ENCODE peak calls at places on chromosomes 4 and X, in ten cellular contexts. One of them, this sample, is unnamed.

GRCh38 chr4:150080335-150080734 is 2.1 kb downstream of the DCLK2 start:
- DNase-seq in NCI-H1417: peak
- DNase-seq in HEK293T: no peak
- DNase-seq in AML-193: no peak
- DNase-seq in Right ventricle myocardium superior: no peak
- DNase-seq in mucosa of descending colon: no peak
- DNase-seq in stimulated activated CD8-positive, alpha-beta memory T cell treated with anti-CD3 and anti-CD28 coated beads, Interleukin-12 subunit alpha, Interleukin-12 subunit beta, amount 100 ng/mL, for 4 hours: no peak
- DNase-seq in astrocyte: no peak
- DNase-seq in iris pigment epithelial cell: no peak
- DNase-seq in NCI-H82: no peak
- DNase-seq in this sample: no peak

GRCh38 chr4:184575306-184575705 is 73.9 kb downstream of the CASP3 start:
- DNase-seq in NCI-H1417: no peak
- DNase-seq in HEK293T: no peak
- DNase-seq in AML-193: no peak
- DNase-seq in Right ventricle myocardium superior: no peak
- DNase-seq in mucosa of descending colon: no peak
- DNase-seq in stimulated activated CD8-positive, alpha-beta memory T cell treated with anti-CD3 and anti-CD28 coated beads, Interleukin-12 subunit alpha, Interleukin-12 subunit beta, amount 100 ng/mL, for 4 hours: no peak
- DNase-seq in astrocyte: no peak
- DNase-seq in iris pigment epithelial cell: no peak
- DNase-seq in NCI-H82: no peak
- DNase-seq in this sample: no peak

GRCh38 chr4:136664988-136665387 is 867.3 kb downstream of the PCDH18 start:
- DNase-seq in NCI-H1417: no peak
- DNase-seq in HEK293T: no peak
- DNase-seq in AML-193: no peak
- DNase-seq in Right ventricle myocardium superior: no peak
- DNase-seq in mucosa of descending colon: no peak
- DNase-seq in stimulated activated CD8-positive, alpha-beta memory T cell treated with anti-CD3 and anti-CD28 coated beads, Interleukin-12 subunit alpha, Interleukin-12 subunit beta, amount 100 ng/mL, for 4 hours: no peak
- DNase-seq in astrocyte: no peak
- DNase-seq in iris pigment epithelial cell: peak
- DNase-seq in NCI-H82: no peak
- DNase-seq in this sample: no peak

GRCh38 chr4:8642651-8643321 is 50.2 kb downstream of the CPZ start:
- DNase-seq in NCI-H1417: no peak
- DNase-seq in HEK293T: no peak
- DNase-seq in AML-193: no peak
- DNase-seq in Right ventricle myocardium superior: no peak
- DNase-seq in mucosa of descending colon: no peak
- DNase-seq in stimulated activated CD8-positive, alpha-beta memory T cell treated with anti-CD3 and anti-CD28 coated beads, Interleukin-12 subunit alpha, Interleukin-12 subunit beta, amount 100 ng/mL, for 4 hours: no peak
- DNase-seq in astrocyte: no peak
- DNase-seq in iris pigment epithelial cell: no peak
- DNase-seq in NCI-H82: no peak
- DNase-seq in this sample: no peak

GRCh38 chr4:931194-931959 is 739 bp downstream of the GAK start:
- DNase-seq in NCI-H1417: no peak
- DNase-seq in HEK293T: no peak
- DNase-seq in AML-193: no peak
- DNase-seq in Right ventricle myocardium superior: no peak
- DNase-seq in mucosa of descending colon: peak
- DNase-seq in stimulated activated CD8-positive, alpha-beta memory T cell treated with anti-CD3 and anti-CD28 coated beads, Interleukin-12 subunit alpha, Interleukin-12 subunit beta, amount 100 ng/mL, for 4 hours: no peak
- DNase-seq in astrocyte: peak
- DNase-seq in iris pigment epithelial cell: peak
- DNase-seq in NCI-H82: peak
- DNase-seq in this sample: no peak

GRCh38 chr4:110357521-110357920 is 118.4 kb upstream of the ENPEP start:
- DNase-seq in NCI-H1417: no peak
- DNase-seq in HEK293T: no peak
- DNase-seq in AML-193: no peak
- DNase-seq in Right ventricle myocardium superior: no peak
- DNase-seq in mucosa of descending colon: no peak
- DNase-seq in stimulated activated CD8-positive, alpha-beta memory T cell treated with anti-CD3 and anti-CD28 coated beads, Interleukin-12 subunit alpha, Interleukin-12 subunit beta, amount 100 ng/mL, for 4 hours: no peak
- DNase-seq in astrocyte: no peak
- DNase-seq in iris pigment epithelial cell: no peak
- DNase-seq in NCI-H82: no peak
- DNase-seq in this sample: no peak

GRCh38 chr4:47419296-47419695 is 44.2 kb downstream of the COMMD8 start:
- DNase-seq in NCI-H1417: no peak
- DNase-seq in HEK293T: no peak
- DNase-seq in AML-193: no peak
- DNase-seq in Right ventricle myocardium superior: no peak
- DNase-seq in mucosa of descending colon: no peak
- DNase-seq in stimulated activated CD8-positive, alpha-beta memory T cell treated with anti-CD3 and anti-CD28 coated beads, Interleukin-12 subunit alpha, Interleukin-12 subunit beta, amount 100 ng/mL, for 4 hours: no peak
- DNase-seq in astrocyte: no peak
- DNase-seq in iris pigment epithelial cell: no peak
- DNase-seq in NCI-H82: no peak
- DNase-seq in this sample: no peak

GRCh38 chrX:3651272-3651671 is 62.2 kb downstream of the PRKX start:
- DNase-seq in NCI-H1417: peak
- DNase-seq in HEK293T: no peak
- DNase-seq in AML-193: peak
- DNase-seq in Right ventricle myocardium superior: no peak
- DNase-seq in mucosa of descending colon: peak
- DNase-seq in stimulated activated CD8-positive, alpha-beta memory T cell treated with anti-CD3 and anti-CD28 coated beads, Interleukin-12 subunit alpha, Interleukin-12 subunit beta, amount 100 ng/mL, for 4 hours: no peak
- DNase-seq in astrocyte: no peak
- DNase-seq in iris pigment epithelial cell: peak
- DNase-seq in NCI-H82: peak
- DNase-seq in this sample: no peak

GRCh38 chr4:140308366-140309123 is 64.9 kb upstream of the SCOC start:
- DNase-seq in NCI-H1417: no peak
- DNase-seq in HEK293T: no peak
- DNase-seq in AML-193: no peak
- DNase-seq in Right ventricle myocardium superior: peak
- DNase-seq in mucosa of descending colon: peak
- DNase-seq in stimulated activated CD8-positive, alpha-beta memory T cell treated with anti-CD3 and anti-CD28 coated beads, Interleukin-12 subunit alpha, Interleukin-12 subunit beta, amount 100 ng/mL, for 4 hours: no peak
- DNase-seq in astrocyte: peak
- DNase-seq in iris pigment epithelial cell: peak
- DNase-seq in NCI-H82: no peak
- DNase-seq in this sample: no peak

GRCh38 chrX:41475166-41475565 is 28.0 kb downstream of the NYX start:
- DNase-seq in NCI-H1417: no peak
- DNase-seq in HEK293T: no peak
- DNase-seq in AML-193: no peak
- DNase-seq in Right ventricle myocardium superior: no peak
- DNase-seq in mucosa of descending colon: no peak
- DNase-seq in stimulated activated CD8-positive, alpha-beta memory T cell treated with anti-CD3 and anti-CD28 coated beads, Interleukin-12 subunit alpha, Interleukin-12 subunit beta, amount 100 ng/mL, for 4 hours: no peak
- DNase-seq in astrocyte: no peak
- DNase-seq in iris pigment epithelial cell: no peak
- DNase-seq in NCI-H82: no peak
- DNase-seq in this sample: no peak

GRCh38 chrX:97401154-97401553 is 517.4 kb downstream of the RPA4 start:
- DNase-seq in NCI-H1417: no peak
- DNase-seq in HEK293T: no peak
- DNase-seq in AML-193: no peak
- DNase-seq in Right ventricle myocardium superior: no peak
- DNase-seq in mucosa of descending colon: no peak
- DNase-seq in stimulated activated CD8-positive, alpha-beta memory T cell treated with anti-CD3 and anti-CD28 coated beads, Interleukin-12 subunit alpha, Interleukin-12 subunit beta, amount 100 ng/mL, for 4 hours: no peak
- DNase-seq in astrocyte: no peak
- DNase-seq in iris pigment epithelial cell: no peak
- DNase-seq in NCI-H82: no peak
- DNase-seq in this sample: no peak

GRCh38 chr4:1214101-1215095 is 34.5 kb downstream of the CTBP1 start:
- DNase-seq in NCI-H1417: no peak
- DNase-seq in HEK293T: no peak
- DNase-seq in AML-193: no peak
- DNase-seq in Right ventricle myocardium superior: no peak
- DNase-seq in mucosa of descending colon: no peak
- DNase-seq in stimulated activated CD8-positive, alpha-beta memory T cell treated with anti-CD3 and anti-CD28 coated beads, Interleukin-12 subunit alpha, Interleukin-12 subunit beta, amount 100 ng/mL, for 4 hours: no peak
- DNase-seq in astrocyte: no peak
- DNase-seq in iris pigment epithelial cell: no peak
- DNase-seq in NCI-H82: no peak
- DNase-seq in this sample: no peak

GRCh38 chr4:5545271-5545670 is 163.1 kb downstream of the EVC2 start:
- DNase-seq in NCI-H1417: no peak
- DNase-seq in HEK293T: no peak
- DNase-seq in AML-193: no peak
- DNase-seq in Right ventricle myocardium superior: no peak
- DNase-seq in mucosa of descending colon: no peak
- DNase-seq in stimulated activated CD8-positive, alpha-beta memory T cell treated with anti-CD3 and anti-CD28 coated beads, Interleukin-12 subunit alpha, Interleukin-12 subunit beta, amount 100 ng/mL, for 4 hours: no peak
- DNase-seq in astrocyte: no peak
- DNase-seq in iris pigment epithelial cell: peak
- DNase-seq in NCI-H82: no peak
- DNase-seq in this sample: no peak

GRCh38 chrX:154360155-154360713 is 14.2 kb downstream of the FLNA start:
- DNase-seq in NCI-H1417: no peak
- DNase-seq in HEK293T: no peak
- DNase-seq in AML-193: no peak
- DNase-seq in Right ventricle myocardium superior: no peak
- DNase-seq in mucosa of descending colon: no peak
- DNase-seq in stimulated activated CD8-positive, alpha-beta memory T cell treated with anti-CD3 and anti-CD28 coated beads, Interleukin-12 subunit alpha, Interleukin-12 subunit beta, amount 100 ng/mL, for 4 hours: no peak
- DNase-seq in astrocyte: no peak
- DNase-seq in iris pigment epithelial cell: no peak
- DNase-seq in NCI-H82: no peak
- DNase-seq in this sample: no peak

GRCh38 chrX:132786217-132786616 is 172.2 kb downstream of the HS6ST2 start:
- DNase-seq in NCI-H1417: no peak
- DNase-seq in HEK293T: no peak
- DNase-seq in AML-193: no peak
- DNase-seq in Right ventricle myocardium superior: no peak
- DNase-seq in mucosa of descending colon: no peak
- DNase-seq in stimulated activated CD8-positive, alpha-beta memory T cell treated with anti-CD3 and anti-CD28 coated beads, Interleukin-12 subunit alpha, Interleukin-12 subunit beta, amount 100 ng/mL, for 4 hours: no peak
- DNase-seq in astrocyte: peak
- DNase-seq in iris pigment epithelial cell: peak
- DNase-seq in NCI-H82: no peak
- DNase-seq in this sample: no peak

GRCh38 chr4:92184566-92184965 is 119.2 kb upstream of the GRID2 start:
- DNase-seq in NCI-H1417: no peak
- DNase-seq in HEK293T: no peak
- DNase-seq in AML-193: no peak
- DNase-seq in Right ventricle myocardium superior: no peak
- DNase-seq in mucosa of descending colon: no peak
- DNase-seq in stimulated activated CD8-positive, alpha-beta memory T cell treated with anti-CD3 and anti-CD28 coated beads, Interleukin-12 subunit alpha, Interleukin-12 subunit beta, amount 100 ng/mL, for 4 hours: no peak
- DNase-seq in astrocyte: peak
- DNase-seq in iris pigment epithelial cell: peak
- DNase-seq in NCI-H82: no peak
- DNase-seq in this sample: no peak

GRCh38 chr4:173025131-173025530 is 143.5 kb upstream of the GALNT7 start:
- DNase-seq in NCI-H1417: peak
- DNase-seq in HEK293T: peak
- DNase-seq in AML-193: peak
- DNase-seq in Right ventricle myocardium superior: no peak
- DNase-seq in mucosa of descending colon: peak
- DNase-seq in stimulated activated CD8-positive, alpha-beta memory T cell treated with anti-CD3 and anti-CD28 coated beads, Interleukin-12 subunit alpha, Interleukin-12 subunit beta, amount 100 ng/mL, for 4 hours: no peak
- DNase-seq in astrocyte: peak
- DNase-seq in iris pigment epithelial cell: peak
- DNase-seq in NCI-H82: peak
- DNase-seq in this sample: no peak

GRCh38 chr4:167290684-167291083 is 56.4 kb upstream of the SPOCK3 start:
- DNase-seq in NCI-H1417: peak
- DNase-seq in HEK293T: no peak
- DNase-seq in AML-193: peak
- DNase-seq in Right ventricle myocardium superior: no peak
- DNase-seq in mucosa of descending colon: no peak
- DNase-seq in stimulated activated CD8-positive, alpha-beta memory T cell treated with anti-CD3 and anti-CD28 coated beads, Interleukin-12 subunit alpha, Interleukin-12 subunit beta, amount 100 ng/mL, for 4 hours: no peak
- DNase-seq in astrocyte: peak
- DNase-seq in iris pigment epithelial cell: peak
- DNase-seq in NCI-H82: peak
- DNase-seq in this sample: no peak

GRCh38 chr4:123892997-123893745 is 496.6 kb downstream of the SPRY1 start:
- DNase-seq in NCI-H1417: peak
- DNase-seq in HEK293T: no peak
- DNase-seq in AML-193: no peak
- DNase-seq in Right ventricle myocardium superior: peak
- DNase-seq in mucosa of descending colon: no peak
- DNase-seq in stimulated activated CD8-positive, alpha-beta memory T cell treated with anti-CD3 and anti-CD28 coated beads, Interleukin-12 subunit alpha, Interleukin-12 subunit beta, amount 100 ng/mL, for 4 hours: no peak
- DNase-seq in astrocyte: peak
- DNase-seq in iris pigment epithelial cell: peak
- DNase-seq in NCI-H82: peak
- DNase-seq in this sample: no peak

GRCh38 chr4:122831515-122832196 is 5.0 kb downstream of the FGF2 start:
- DNase-seq in NCI-H1417: peak
- DNase-seq in HEK293T: no peak
- DNase-seq in AML-193: no peak
- DNase-seq in Right ventricle myocardium superior: no peak
- DNase-seq in mucosa of descending colon: no peak
- DNase-seq in stimulated activated CD8-positive, alpha-beta memory T cell treated with anti-CD3 and anti-CD28 coated beads, Interleukin-12 subunit alpha, Interleukin-12 subunit beta, amount 100 ng/mL, for 4 hours: no peak
- DNase-seq in astrocyte: peak
- DNase-seq in iris pigment epithelial cell: peak
- DNase-seq in NCI-H82: no peak
- DNase-seq in this sample: no peak

GRCh38 chr4:105145059-105145912 is 1.4 kb upstream of the TET2 start:
- DNase-seq in NCI-H1417: no peak
- DNase-seq in HEK293T: no peak
- DNase-seq in AML-193: peak
- DNase-seq in Right ventricle myocardium superior: no peak
- DNase-seq in mucosa of descending colon: no peak
- DNase-seq in stimulated activated CD8-positive, alpha-beta memory T cell treated with anti-CD3 and anti-CD28 coated beads, Interleukin-12 subunit alpha, Interleukin-12 subunit beta, amount 100 ng/mL, for 4 hours: no peak
- DNase-seq in astrocyte: no peak
- DNase-seq in iris pigment epithelial cell: peak
- DNase-seq in NCI-H82: no peak
- DNase-seq in this sample: no peak

GRCh38 chr4:114600672-114601071 is 2.1 kb downstream of the UGT8 start:
- DNase-seq in NCI-H1417: peak
- DNase-seq in HEK293T: no peak
- DNase-seq in AML-193: no peak
- DNase-seq in Right ventricle myocardium superior: no peak
- DNase-seq in mucosa of descending colon: no peak
- DNase-seq in stimulated activated CD8-positive, alpha-beta memory T cell treated with anti-CD3 and anti-CD28 coated beads, Interleukin-12 subunit alpha, Interleukin-12 subunit beta, amount 100 ng/mL, for 4 hours: no peak
- DNase-seq in astrocyte: no peak
- DNase-seq in iris pigment epithelial cell: no peak
- DNase-seq in NCI-H82: no peak
- DNase-seq in this sample: no peak

GRCh38 chr4:107468812-107469211 is 251.2 kb downstream of the PAPSS1 start:
- DNase-seq in NCI-H1417: no peak
- DNase-seq in HEK293T: no peak
- DNase-seq in AML-193: no peak
- DNase-seq in Right ventricle myocardium superior: no peak
- DNase-seq in mucosa of descending colon: no peak
- DNase-seq in stimulated activated CD8-positive, alpha-beta memory T cell treated with anti-CD3 and anti-CD28 coated beads, Interleukin-12 subunit alpha, Interleukin-12 subunit beta, amount 100 ng/mL, for 4 hours: no peak
- DNase-seq in astrocyte: no peak
- DNase-seq in iris pigment epithelial cell: peak
- DNase-seq in NCI-H82: no peak
- DNase-seq in this sample: no peak

This sample was measured in effector CD8-positive, alpha-beta T cell.